ENCODE peak calls at places on chromosomes 3 and 15, in four cellular contexts. W is body of pancreas, T is IMR-90, K is AG10803. U is an unnamed sample.

GRCh38 chr3:186705882-186706780 is 11.0 kb upstream of the KNG1 start:
- DNase-seq in W (no peak), T (no peak), K (no peak), U (no peak)

GRCh38 chr15:71278989-71279756 is 163.9 kb downstream of the THSD4 start:
- DNase-seq in W (peak), T (peak), K (peak), U (peak)

GRCh38 chr15:74840851-74841760 is 1.9 kb downstream of the ULK3 start:
- DNase-seq in W (no peak), T (no peak), K (no peak), U (no peak)

GRCh38 chr15:55108448-55108847 is 88.3 kb downstream of the RSL24D1 start:
- DNase-seq in W (no peak), T (no peak), K (no peak), U (no peak)

GRCh38 chr3:112388972-112389371 is 56.0 kb downstream of the CD200 start:
- DNase-seq in W (no peak), T (no peak), K (no peak), U (no peak)

GRCh38 chr15:101028772-101029438 is 109.7 kb downstream of the LRRK1 start:
- DNase-seq in W (no peak), T (no peak), K (no peak), U (no peak)

GRCh38 chr15:90716317-90716975 is 700 bp upstream of the BLM start:
- DNase-seq in W (no peak), T (peak), K (peak), U (peak)

GRCh38 chr15:70056091-70056680 is 41.5 kb downstream of the TLE3 start:
- DNase-seq in W (no peak), T (no peak), K (no peak), U (no peak)

GRCh38 chr3:3088066-3088465 is 22.1 kb downstream of the IL5RA start:
- DNase-seq in W (no peak), T (no peak), K (no peak), U (no peak)

GRCh38 chr3:128082545-128082944 is 30.3 kb downstream of the SEC61A1 start:
- DNase-seq in W (no peak), T (no peak), K (no peak), U (no peak)

GRCh38 chr3:4906107-4906621 is 73.1 kb upstream of the BHLHE40 start:
- DNase-seq in W (peak), T (peak), K (no peak), U (peak)

GRCh38 chr15:55334371-55334770 is 15.3 kb downstream of the PIGB start:
- DNase-seq in W (no peak), T (peak), K (no peak), U (peak)

GRCh38 chr15:69666441-69666882 is 213.8 kb downstream of the RPLP1 start:
- DNase-seq in W (no peak), T (peak), K (peak), U (peak)

GRCh38 chr15:79463043-79463780 is 31.1 kb downstream of the MINAR1 start:
- DNase-seq in W (peak), T (no peak), K (no peak), U (no peak)

GRCh38 chr3:51282931-51283330 is 102.2 kb upstream of the MANF start:
- DNase-seq in W (no peak), T (peak), K (peak), U (no peak)

GRCh38 chr3:129045675-129046036 is 14.9 kb upstream of the GP9 start:
- DNase-seq in W (no peak), T (no peak), K (no peak), U (no peak)

GRCh38 chr3:28347374-28348285 is 891 bp upstream of the ZCWPW2 start:
- DNase-seq in W (no peak), T (peak), K (peak), U (peak)

GRCh38 chr3:142595951-142596725 is at the start of gene PLS1:
- DNase-seq in W (peak), T (peak), K (peak), U (peak)

GRCh38 chr3:63051920-63052319 is 176.7 kb upstream of the CADPS start:
- DNase-seq in W (peak), T (no peak), K (peak), U (peak)

GRCh38 chr3:106261915-106262683 is 393.3 kb upstream of the CBLB start:
- DNase-seq in W (no peak), T (peak), K (peak), U (peak)

GRCh38 chr3:24154751-24155150 is 209.7 kb downstream of the NR1D2 start:
- DNase-seq in W (no peak), T (no peak), K (no peak), U (no peak)

GRCh38 chr3:126666002-126666401 is 11.1 kb upstream of the TXNRD3 start:
- DNase-seq in W (no peak), T (no peak), K (no peak), U (no peak)

GRCh38 chr3:136728918-136729317 is 23.3 kb downstream of the STAG1 start:
- DNase-seq in W (no peak), T (peak), K (peak), U (peak)

GRCh38 chr3:141486416-141486734 is 452 bp upstream of the RASA2 start:
- DNase-seq in W (no peak), T (peak), K (no peak), U (no peak)

GRCh38 chr15:88463870-88464532 is 3.2 kb downstream of the MRPL46 start:
- DNase-seq in W (no peak), T (no peak), K (no peak), U (no peak)

GRCh38 chr3:83513011-83513410 is 1445.8 kb upstream of the CADM2 start:
- DNase-seq in W (no peak), T (no peak), K (no peak), U (no peak)

GRCh38 chr15:75727851-75728715 is 15.4 kb upstream of the CSPG4 start:
- DNase-seq in W (peak), T (no peak), K (peak), U (peak)

GRCh38 chr3:133472242-133472641 is 72.4 kb downstream of the BFSP2 start:
- DNase-seq in W (peak), T (no peak), K (peak), U (peak)

GRCh38 chr3:57783186-57784088 is 27.3 kb downstream of the SLMAP start:
- DNase-seq in W (peak), T (no peak), K (no peak), U (peak)

GRCh38 chr15:41810651-41811431 is 17.1 kb upstream of the JMJD7 start:
- DNase-seq in W (no peak), T (no peak), K (no peak), U (no peak)
- TF ChIP-seq CTCF in W (no peak), T (no peak), K (peak), U (no peak)

DNA sequence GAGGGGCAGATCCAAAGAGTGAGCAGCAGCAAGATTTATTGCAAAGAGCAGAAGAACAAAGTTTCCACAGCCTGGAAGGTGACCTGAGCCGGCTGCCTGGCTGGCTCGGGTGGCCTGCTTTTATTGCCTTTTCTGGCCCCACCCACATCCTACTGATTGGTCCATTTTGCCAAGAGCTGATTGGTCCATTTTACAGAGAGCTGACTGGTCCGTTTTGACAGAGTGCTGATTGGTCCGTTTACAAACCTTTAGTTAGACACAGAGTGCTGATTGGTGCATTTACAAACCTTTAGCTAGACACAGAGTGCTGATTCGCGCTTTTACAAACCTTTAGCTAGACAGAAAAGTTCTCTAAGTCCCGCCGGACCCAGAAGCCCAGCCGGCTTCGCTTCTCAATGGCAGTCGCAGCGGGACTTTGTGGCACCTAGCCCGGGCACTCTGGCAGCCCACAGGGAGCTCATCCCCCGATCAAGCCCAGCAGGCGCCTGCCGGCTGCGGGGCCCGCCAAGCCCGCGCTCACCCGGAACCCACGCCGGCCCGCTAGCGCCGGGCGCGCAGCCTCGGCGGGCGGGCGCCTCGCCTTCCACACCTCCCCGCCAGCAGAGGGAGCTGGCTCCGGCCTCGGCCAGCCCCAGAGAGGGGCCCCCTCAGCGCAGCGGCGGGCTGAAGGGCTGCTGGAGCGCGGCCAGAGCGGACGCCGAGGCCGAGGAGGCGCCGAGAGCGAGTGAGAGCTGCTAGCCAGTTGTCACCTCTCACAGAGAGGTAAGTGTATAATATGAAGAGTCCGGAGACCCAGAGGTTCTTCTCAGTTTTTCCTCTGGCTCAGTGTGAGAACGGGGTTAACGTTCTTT is 339.2 kb downstream of the CHL1 start:
- DNase-seq in W (peak), T (peak), K (peak), U (peak)
- H3K4me3 ChIP-seq in W (no peak), T (peak), K (peak), U (peak)

GRCh38 chr3:174862666-174863065 is 3.5 kb downstream of the NAALADL2 start:
- DNase-seq in W (no peak), T (peak), K (peak), U (no peak)

GRCh38 chr3:174863488-174863887 is 4.4 kb downstream of the NAALADL2 start:
- DNase-seq in W (no peak), T (peak), K (no peak), U (no peak)

GRCh38 chr3:174859109-174859735 is at the start of gene NAALADL2:
- DNase-seq in W (no peak), T (no peak), K (no peak), U (no peak)

GRCh38 chr3:174859756-174860155 is 622 bp downstream of the NAALADL2 start:
- DNase-seq in W (no peak), T (no peak), K (no peak), U (no peak)

GRCh38 chr3:174862101-174862500 is 3.0 kb downstream of the NAALADL2 start:
- DNase-seq in W (no peak), T (no peak), K (no peak), U (peak)
- TF ChIP-seq CTCF in W (no peak), T (no peak), K (no peak), U (peak)

GRCh38 chr3:158127250-158128219 is 17.6 kb downstream of the RSRC1 start:
- DNase-seq in W (no peak), T (peak), K (peak), U (peak)
- H3K4me3 ChIP-seq in W (no peak), T (no peak), K (no peak), U (no peak)

DNA sequence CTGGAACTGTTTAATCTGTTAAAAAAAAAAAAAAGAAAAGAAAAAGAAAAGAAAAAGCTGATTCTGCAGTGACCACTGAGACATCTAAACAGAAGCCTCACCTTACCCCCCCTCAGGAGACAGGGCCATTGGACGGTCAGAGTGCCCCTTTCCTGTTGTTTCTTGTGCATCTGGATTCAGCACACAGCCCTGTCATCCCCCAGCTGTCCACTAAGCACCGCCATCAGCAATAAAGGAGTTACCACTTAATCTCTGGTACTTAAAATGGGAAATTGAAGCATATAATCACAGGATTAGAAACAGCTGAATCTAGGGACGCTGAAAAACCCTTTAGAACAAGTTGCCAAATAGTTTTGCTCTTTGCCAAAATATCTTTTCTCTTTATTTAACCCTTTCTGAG is 62.5 kb downstream of the TRIM69 start:
- DNase-seq in W (no peak), T (no peak), K (no peak), U (no peak)
- TF ChIP-seq CTCF in W (no peak), T (no peak), K (no peak), U (peak)

GRCh38 chr3:120780977-120781376 is 38.4 kb downstream of the GTF2E1 start:
- DNase-seq in W (no peak), T (peak), K (peak), U (peak)
- H3K4me3 ChIP-seq in W (no peak), T (peak), K (no peak), U (no peak)

GRCh38 chr3:13200951-13201350 is 127.7 kb upstream of the IQSEC1 start:
- DNase-seq in W (no peak), T (no peak), K (no peak), U (no peak)
- TF ChIP-seq CTCF in W (no peak), T (peak), K (no peak), U (no peak)

U was measured in fibroblast of mammary gland.